ENCODE peak calls at places on chromosomes 3 and 15, in six cellular contexts. Y, P, G, C, J and K are unnamed samples.

GRCh38 chr3:88433572-88433971 is 283.8 kb downstream of the C3orf38 start:
- DNase-seq in P (no peak), J (no peak), G (no peak), C (no peak), Y (no peak), K (no peak)

GRCh38 chr15:75025548-75026260 is 2.3 kb downstream of the PPCDC start:
- DNase-seq in P (no peak), G (no peak), C (no peak), J (no peak), Y (no peak), K (no peak)

GRCh38 chr3:125437631-125438435 is 62.7 kb upstream of the ZNF148 start:
- DNase-seq in P (peak), Y (peak), G (peak), J (peak), C (peak), K (peak)

GRCh38 chr3:36874351-36874874 is 70.4 kb downstream of the TRANK1 start:
- DNase-seq in G (no peak), J (no peak), Y (no peak), C (no peak), P (no peak), K (no peak)

GRCh38 chr15:38253448-38253847 is 812 bp downstream of the SPRED1 start:
- DNase-seq in J (peak), C (no peak), G (peak), Y (no peak), P (peak), K (no peak)

GRCh38 chr3:133269393-133269792 is 130.5 kb upstream of the BFSP2 start:
- DNase-seq in P (no peak), C (no peak), Y (no peak), J (no peak), G (no peak), K (no peak)

GRCh38 chr15:85793641-85794597 is 806 bp downstream of the KLHL25 start:
- DNase-seq in J (peak), G (peak), C (no peak), Y (no peak), P (peak), K (no peak)

GRCh38 chr3:54188176-54188791 is 65.9 kb downstream of the CACNA2D3 start:
- DNase-seq in G (peak), P (peak), J (peak), C (peak), Y (peak), K (peak)

GRCh38 chr3:187989458-187990153 is 164.4 kb upstream of the LPP start:
- DNase-seq in Y (peak), P (peak), G (no peak), C (peak), J (peak), K (peak)

GRCh38 chr3:60101628-60102027 is 1051.8 kb upstream of the CFAP20DC start:
- DNase-seq in G (no peak), C (no peak), J (no peak), P (no peak), Y (no peak), K (no peak)

GRCh38 chr3:17110665-17111396 is 226.1 kb downstream of the PLCL2 start:
- DNase-seq in Y (no peak), J (no peak), C (no peak), G (no peak), P (no peak), K (peak)

GRCh38 chr3:124438813-124439212 is 291.4 kb upstream of the UMPS start:
- DNase-seq in P (no peak), G (no peak), Y (peak), J (no peak), C (no peak), K (no peak)

GRCh38 chr3:190101320-190102117 is 19.2 kb downstream of the P3H2 start:
- DNase-seq in P (no peak), Y (no peak), G (peak), C (no peak), J (peak), K (no peak)

GRCh38 chr3:185215873-185216586 is 37.8 kb downstream of the EHHADH start:
- DNase-seq in G (peak), C (no peak), P (no peak), J (peak), Y (no peak), K (no peak)

GRCh38 chr15:74795961-74796625 is 14.2 kb downstream of the CSK start:
- DNase-seq in C (peak), J (no peak), G (no peak), Y (no peak), P (no peak), K (no peak)

DNA sequence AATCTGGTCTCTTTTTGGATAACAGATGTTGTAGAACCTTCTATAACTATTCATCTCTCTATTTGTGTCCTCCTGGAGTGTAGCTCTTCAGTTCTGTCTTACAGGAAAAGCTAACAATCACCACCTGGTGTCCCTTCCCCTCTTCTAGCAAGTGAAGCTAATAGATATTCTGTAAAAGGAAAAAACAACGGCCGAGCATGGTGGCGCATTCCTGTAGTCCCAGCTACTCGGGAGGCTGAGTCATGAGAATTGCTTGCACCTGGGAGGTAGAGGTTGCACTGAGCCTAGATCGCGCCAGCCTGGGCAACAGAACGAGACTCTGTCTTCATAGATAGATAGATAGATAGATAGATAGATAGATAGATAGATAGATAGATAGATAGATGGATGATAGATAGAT is 779.4 kb downstream of the TUSC7 start:
- DNase-seq in G (no peak), C (peak), Y (no peak), J (no peak), P (no peak), K (no peak)
- H3K14ac ChIP-seq in G (no peak), C (no peak), Y (no peak), J (no peak), P (no peak), K (no peak)

GRCh38 chr15:79811406-79812405 is 85.1 kb downstream of the MTHFS start:
- DNase-seq in C (no peak), J (no peak), G (peak), Y (no peak), P (no peak), K (no peak)

GRCh38 chr15:79816565-79816964 is 80.2 kb downstream of the MTHFS start:
- DNase-seq in G (no peak), C (no peak), J (no peak), Y (no peak), P (no peak), K (no peak)

GRCh38 chr15:79815468-79815867 is 81.3 kb downstream of the MTHFS start:
- DNase-seq in J (no peak), C (no peak), G (no peak), P (no peak), Y (no peak), K (no peak)

GRCh38 chr15:79812536-79812935 is 84.3 kb downstream of the MTHFS start:
- DNase-seq in G (no peak), J (no peak), C (no peak), Y (no peak), P (no peak), K (no peak)
- H3K14ac ChIP-seq in G (no peak), J (no peak), C (no peak), Y (no peak), P (no peak), K (no peak)

DNA sequence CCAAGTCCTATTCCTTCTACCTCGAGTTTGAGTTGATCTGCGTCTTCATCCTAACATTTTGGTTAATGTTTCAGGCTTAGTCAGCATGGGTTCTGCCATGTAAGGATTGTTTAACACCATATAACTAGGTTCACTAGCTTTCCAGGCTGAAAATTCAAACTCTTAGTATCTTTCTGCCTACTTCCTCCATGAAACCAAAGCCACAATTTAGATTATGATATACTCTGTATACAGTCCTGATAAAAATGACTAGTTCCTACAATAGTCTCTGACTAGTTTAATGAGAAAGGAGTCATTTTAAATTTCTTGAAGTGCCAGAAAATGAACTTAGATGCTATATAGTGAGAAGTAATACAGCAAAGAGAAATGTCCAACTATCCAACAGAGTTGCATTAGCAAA is 6.6 kb upstream of the BTLA start:
- DNase-seq in J (no peak), C (no peak), G (no peak), P (no peak), Y (no peak), K (no peak)
- H3K14ac ChIP-seq in J (no peak), C (no peak), G (no peak), P (no peak), Y (no peak), K (no peak)

DNA sequence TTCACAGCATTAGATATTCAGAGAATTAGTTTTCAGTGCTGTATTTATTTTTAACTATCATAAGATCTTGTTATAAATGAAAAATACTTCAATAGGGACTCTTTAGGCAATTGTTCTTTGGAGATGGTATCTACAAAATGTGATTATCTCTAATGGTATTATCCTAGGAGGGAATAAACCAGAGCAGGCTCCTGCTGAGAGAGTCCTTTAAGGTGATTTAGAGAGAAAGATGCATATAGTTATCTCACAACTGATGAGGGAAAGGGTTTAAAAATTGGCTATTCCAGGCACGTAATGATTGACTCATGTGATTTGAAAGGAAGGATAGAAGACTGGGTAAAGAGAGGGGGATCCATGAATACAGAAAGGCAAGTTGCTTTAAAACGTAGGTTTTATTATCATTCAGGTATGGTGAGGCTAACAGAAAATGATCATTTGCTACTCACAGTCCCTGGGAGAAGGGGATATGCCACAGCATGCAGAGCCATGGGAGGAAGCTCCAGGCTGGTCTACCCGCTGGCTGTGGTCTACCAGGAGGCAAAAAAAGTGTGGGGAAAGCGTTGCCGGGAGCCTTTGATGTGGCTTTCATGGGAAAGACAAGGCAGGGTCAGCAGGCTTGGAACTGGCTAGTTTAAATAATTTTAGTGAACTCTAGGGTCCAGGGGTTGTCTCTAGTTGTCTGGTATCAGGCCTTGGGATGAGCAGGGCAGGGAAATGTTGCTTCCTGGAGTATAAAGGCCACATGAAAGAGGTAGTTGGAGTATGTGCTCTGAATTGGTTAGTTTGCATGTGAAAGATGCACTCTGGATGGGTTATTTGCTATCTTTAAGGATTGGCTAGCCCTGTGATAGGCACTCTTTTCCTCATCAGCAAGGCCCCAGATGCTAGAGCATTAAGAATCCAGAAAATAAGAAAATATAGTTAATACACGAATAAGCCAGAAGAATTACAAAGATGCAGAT is 798.4 kb upstream of the GRM7 start:
- DNase-seq in P (no peak), Y (peak), C (no peak), G (no peak), J (no peak), K (no peak)
- H3K14ac ChIP-seq in P (no peak), Y (no peak), C (no peak), G (no peak), J (no peak), K (no peak)

GRCh38 chr3:194772241-194773000 is 86.7 kb downstream of the FAM43A start:
- DNase-seq in P (no peak), J (no peak), G (no peak), Y (no peak), C (no peak), K (no peak)

GRCh38 chr3:194767430-194768207 is 81.9 kb downstream of the FAM43A start:
- DNase-seq in C (peak), P (no peak), Y (no peak), G (no peak), J (no peak), K (no peak)

GRCh38 chr3:194766845-194767244 is 81.2 kb downstream of the FAM43A start:
- DNase-seq in C (no peak), J (no peak), P (no peak), Y (no peak), G (no peak), K (no peak)

GRCh38 chr3:194769020-194769643 is 83.4 kb downstream of the FAM43A start:
- DNase-seq in G (peak), C (peak), Y (peak), J (peak), P (peak), K (peak)

GRCh38 chr3:194768586-194768985 is 82.9 kb downstream of the FAM43A start:
- DNase-seq in C (no peak), P (no peak), Y (no peak), G (no peak), J (no peak), K (no peak)
- H3K14ac ChIP-seq in C (no peak), P (peak), Y (no peak), G (no peak), J (no peak), K (no peak)

DNA sequence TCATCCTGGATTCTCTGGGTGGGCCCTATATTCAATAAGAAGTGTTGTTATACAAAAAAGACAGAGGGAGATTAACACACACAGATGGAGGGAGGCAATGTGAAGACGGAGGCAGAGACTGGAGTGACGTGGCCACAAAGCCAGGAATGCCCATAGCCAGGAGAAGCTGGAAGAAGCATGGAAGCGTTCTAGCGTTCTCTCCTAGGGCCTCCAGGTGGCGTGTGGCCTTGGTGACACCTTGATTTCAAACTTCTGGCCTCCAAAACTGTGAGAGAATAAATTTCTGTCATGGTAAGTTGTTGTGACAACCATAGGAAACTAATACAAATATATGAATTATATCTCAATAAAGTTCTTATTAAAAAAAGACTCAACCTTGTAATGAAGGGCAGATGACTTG is 21.3 kb downstream of the THBS1 start:
- DNase-seq in P (no peak), Y (peak), C (no peak), J (peak), G (no peak), K (no peak)
- H3K14ac ChIP-seq in P (no peak), Y (no peak), C (no peak), J (no peak), G (no peak), K (no peak)

DNA sequence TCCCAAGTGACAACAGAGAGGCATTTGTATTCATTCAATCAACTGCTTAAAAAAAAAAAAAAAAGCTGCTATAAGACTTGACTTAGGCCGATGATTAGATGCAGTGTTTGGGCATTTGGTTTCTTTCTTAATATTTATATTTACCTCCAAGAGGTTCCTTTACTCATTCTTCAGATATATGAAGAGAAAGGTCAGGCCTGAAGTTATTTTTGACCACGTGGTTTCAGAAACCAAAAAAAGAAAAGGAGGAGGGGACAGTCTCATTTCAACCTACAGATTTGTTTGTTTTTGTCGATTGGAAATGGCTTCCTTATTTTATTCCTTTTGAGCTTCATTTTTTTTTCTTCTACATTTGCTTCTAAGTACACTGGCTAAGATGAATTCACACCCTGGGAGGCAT is 79.0 kb upstream of the FOXB1 start:
- DNase-seq in C (no peak), Y (no peak), J (no peak), G (no peak), P (no peak), K (no peak)
- H3K14ac ChIP-seq in C (no peak), Y (no peak), J (no peak), G (no peak), P (no peak), K (no peak)